ENCODE peak calls at places on chromosome 3, in six cellular contexts. W is psoas muscle, M is endothelial cell, V is IMR-90, D is natural killer cell, T is uterus. P is an unnamed sample.

GRCh38 chr3:60142009-60142408 is 1092.2 kb upstream of the CFAP20DC start:
- DNase-seq in V (no peak), D (no peak), W (no peak), M (no peak), T (no peak), P (no peak)

GRCh38 chr3:169241575-169241927 is 422.0 kb downstream of the MECOM start:
- DNase-seq in W (no peak), V (peak), T (no peak), M (no peak), D (no peak), P (no peak)

GRCh38 chr3:157844770-157845522 is 261.3 kb downstream of the SHOX2 start:
- DNase-seq in W (no peak), V (no peak), D (no peak), M (no peak), T (no peak), P (no peak)

GRCh38 chr3:162021206-162021605 is 524.6 kb downstream of the OTOL1 start:
- DNase-seq in W (no peak), M (no peak), D (no peak), T (no peak), V (peak), P (no peak)

GRCh38 chr3:189632238-189632637 is 1.0 kb downstream of the TP63 start:
- DNase-seq in W (no peak), T (no peak), D (no peak), M (no peak), V (no peak), P (no peak)

GRCh38 chr3:138202945-138203701 is 16.0 kb downstream of the ARMC8 start:
- DNase-seq in T (no peak), M (no peak), W (no peak), V (no peak), D (no peak), P (no peak)

GRCh38 chr3:185162634-185163033 is 9.8 kb upstream of the C3orf70 start:
- DNase-seq in V (no peak), D (no peak), W (no peak), T (no peak), M (no peak), P (no peak)

GRCh38 chr3:72185549-72186484 is 400.9 kb upstream of the PROK2 start:
- DNase-seq in M (no peak), D (no peak), V (peak), T (no peak), W (no peak), P (no peak)

GRCh38 chr3:62888180-62888579 is 13.0 kb upstream of the CADPS start:
- DNase-seq in V (no peak), D (no peak), T (no peak), M (no peak), W (no peak), P (no peak)

GRCh38 chr3:64945171-64945684 is 257.4 kb upstream of the ADAMTS9 start:
- DNase-seq in T (peak), M (peak), W (peak), V (no peak), D (no peak), P (no peak)

GRCh38 chr3:49339947-49340800 is at the start of gene USP4:
- DNase-seq in M (peak), D (peak), W (peak), T (peak), V (peak), P (peak)

GRCh38 chr3:177491301-177492031 is 294.2 kb upstream of the TBL1XR1 start:
- DNase-seq in T (no peak), W (no peak), D (no peak), M (peak), V (peak), P (no peak)

GRCh38 chr3:18189651-18190050 is 235.5 kb downstream of the SATB1 start:
- DNase-seq in T (no peak), V (peak), D (no peak), W (no peak), M (no peak), P (no peak)

GRCh38 chr3:37896775-37897174 is 35.1 kb downstream of the CTDSPL start:
- DNase-seq in D (no peak), V (no peak), W (no peak), T (no peak), M (no peak), P (no peak)

GRCh38 chr3:133136114-133137041 is 98.2 kb downstream of the TMEM108 start:
- DNase-seq in M (no peak), W (no peak), T (no peak), V (no peak), D (no peak), P (no peak)

GRCh38 chr3:32557640-32558352 is 12.9 kb downstream of the DYNC1LI1 start:
- DNase-seq in W (no peak), M (no peak), T (no peak), V (no peak), D (no peak), P (no peak)

DNA sequence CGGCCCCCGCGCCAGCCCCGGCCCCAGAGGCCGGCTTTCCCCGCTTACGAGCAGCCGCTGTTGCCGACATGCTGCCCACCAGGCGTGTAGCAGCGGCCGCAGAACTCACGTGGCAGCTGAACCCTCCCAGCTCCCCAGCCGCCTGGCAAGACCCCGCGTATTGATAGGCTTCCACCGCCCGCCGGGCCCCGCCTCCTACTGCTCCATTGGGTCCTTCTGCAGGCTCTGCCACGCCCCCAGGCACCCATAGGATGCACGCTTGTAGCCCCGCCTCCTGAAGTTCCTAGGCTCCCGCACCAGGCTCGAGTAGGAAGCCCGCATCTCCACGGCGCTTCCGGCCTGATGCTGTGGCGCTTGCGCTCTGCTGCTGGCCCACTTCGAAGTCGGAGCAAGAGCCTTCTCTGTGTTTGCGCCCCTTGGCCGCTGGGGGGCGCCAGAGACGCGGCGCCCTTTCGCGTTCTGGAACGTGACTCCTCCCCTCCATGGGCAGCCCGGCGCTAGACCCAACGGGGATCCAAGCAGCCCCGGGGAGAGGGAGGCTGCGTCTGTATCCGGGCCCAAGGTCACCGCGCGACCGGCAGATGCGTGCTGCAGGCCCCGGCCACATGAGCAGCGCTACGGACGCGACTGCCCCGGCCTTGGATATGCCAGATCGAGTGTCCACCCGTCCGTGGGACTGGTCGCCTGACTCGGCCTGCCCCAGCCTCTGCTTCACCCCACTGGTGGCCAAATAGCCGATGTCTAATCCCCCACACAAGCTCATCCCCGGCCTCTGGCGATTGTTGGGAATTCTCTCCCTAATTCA is at the start of the genes PARP3 and RRP9:
- DNase-seq in T (peak), D (peak), W (peak), M (peak), V (peak), P (peak)
- TF ChIP-seq CTCF in T (peak), D (peak), W (peak), M (peak), V (peak), P (peak)

GRCh38 chr3:52004158-52004787 is 8.6 kb upstream of the RPL29 start:
- DNase-seq in M (peak), W (peak), D (no peak), V (peak), T (peak), P (no peak)
- TF ChIP-seq CTCF in M (peak), W (peak), D (no peak), V (peak), T (peak), P (no peak)

GRCh38 chr3:27721717-27722564 is at the start of gene EOMES:
- DNase-seq in T (no peak), V (no peak), M (peak), W (peak), D (peak), P (no peak)
- TF ChIP-seq CTCF in T (no peak), V (no peak), M (peak), W (no peak), D (peak), P (no peak)

GRCh38 chr3:39724233-39724846 is 85.1 kb upstream of the MYRIP start:
- DNase-seq in V (no peak), W (no peak), T (no peak), M (no peak), D (no peak), P (no peak)
- TF ChIP-seq CTCF in V (no peak), W (peak), T (no peak), M (no peak), D (no peak), P (no peak)

GRCh38 chr3:154552338-154552737 is 122.3 kb upstream of the GPR149 start:
- DNase-seq in T (no peak), D (no peak), W (no peak), M (peak), V (no peak), P (no peak)
- TF ChIP-seq CTCF in T (no peak), D (no peak), W (no peak), M (no peak), V (no peak), P (no peak)

DNA sequence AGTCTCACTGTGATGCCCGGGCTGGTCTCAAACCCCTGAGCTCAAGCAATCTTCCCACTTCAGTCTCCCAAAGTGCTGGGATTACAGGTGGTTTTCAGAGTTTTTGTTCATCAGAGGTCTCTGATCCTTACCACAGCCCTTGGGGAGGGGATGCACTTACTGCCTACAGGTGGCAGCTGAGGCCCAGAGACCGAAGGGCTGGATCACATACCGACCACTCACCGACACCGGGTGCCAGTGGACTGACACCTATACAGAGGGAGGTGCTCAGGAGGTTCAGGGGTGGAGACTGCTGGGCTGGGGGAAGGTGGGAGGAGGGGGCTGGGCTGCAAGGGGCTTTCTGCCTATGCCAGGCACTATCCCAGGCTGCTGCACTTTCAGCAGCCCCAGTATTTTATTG is 19.5 kb downstream of the DUSP7 start:
- DNase-seq in V (no peak), M (no peak), W (no peak), T (no peak), D (no peak), P (no peak)
- TF ChIP-seq CTCF in V (no peak), M (no peak), W (no peak), T (no peak), D (no peak), P (no peak)

DNA sequence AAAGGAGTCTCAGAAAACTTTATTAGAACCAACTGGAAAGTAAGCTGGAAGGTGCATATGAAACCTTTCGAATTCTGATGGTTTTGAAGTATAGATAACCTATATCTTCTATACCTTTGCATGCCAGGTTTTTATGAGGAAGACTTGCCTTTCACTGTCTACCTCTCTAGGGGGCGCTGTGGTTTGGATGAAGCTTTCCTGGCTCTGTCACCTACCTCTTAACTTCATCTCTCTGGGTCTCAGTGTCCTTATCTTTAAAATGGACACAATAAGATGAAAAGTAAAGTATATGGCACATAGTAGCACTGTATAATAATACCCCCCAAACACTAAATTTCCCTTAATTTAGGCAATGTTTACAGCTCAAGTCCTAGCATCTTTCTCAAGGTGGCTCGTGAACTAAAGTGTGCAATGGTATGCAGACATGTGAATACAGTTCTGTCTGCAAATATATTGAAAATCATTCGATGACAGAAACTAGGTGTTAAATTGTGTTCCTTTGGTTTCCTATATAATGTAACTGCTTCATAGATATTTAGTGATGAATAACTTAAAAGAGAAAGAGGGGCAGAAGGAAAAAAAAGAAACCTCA is 314.3 kb downstream of the CHST2 start:
- DNase-seq in M (no peak), D (no peak), V (no peak), W (no peak), T (no peak), P (no peak)
- TF ChIP-seq CTCF in M (peak), D (peak), V (peak), W (peak), T (no peak), P (no peak)